ENCODE peak calls at places on chromosome 14, in ten cellular contexts. P, E, Q, X, L, V, O, N, B and J are unnamed samples.

GRCh38 chr14:105249175-105250007 is 1.1 kb downstream of the BTBD6 start:
- DNase-seq in P (no peak), E (peak; percentile 57), Q (peak; percentile 68), X (no peak), L (no peak), V (no peak), O (no peak), N (peak; percentile 34), B (peak; percentile 12), J (no peak)

GRCh38 chr14:102777711-102778615 is 714 bp downstream of the TRAF3 start:
- DNase-seq in P (no peak), E (peak; percentile 58), Q (peak; percentile 72), X (peak; percentile 44), L (peak; percentile 64), V (peak; percentile 41), O (peak; percentile 16), N (peak; percentile 17), B (peak; percentile 22), J (no peak)

GRCh38 chr14:79161576-79161975 is 991.4 kb downstream of the NRXN3 start:
- DNase-seq in P (no peak), E (no peak), Q (no peak), X (peak; percentile 40), L (no peak), V (no peak), O (no peak), N (peak; percentile 54), B (peak; percentile 33), J (no peak)

GRCh38 chr14:47442206-47442605 is 233.2 kb downstream of the MDGA2 start:
- DNase-seq in P (peak; percentile 50), E (no peak), Q (no peak), X (peak; percentile 38), L (no peak), V (peak; percentile 34), O (no peak), N (peak; percentile 38), B (peak; percentile 58), J (no peak)

GRCh38 chr14:98259881-98260280 is 1012.1 kb downstream of the BCL11B start:
- DNase-seq in P (no peak), E (no peak), Q (no peak), X (no peak), L (no peak), V (no peak), O (no peak), N (no peak), B (peak; percentile 65), J (no peak)

GRCh38 chr14:32622742-32623141 is 293.6 kb downstream of the AKAP6 start:
- DNase-seq in P (no peak), E (no peak), Q (no peak), X (no peak), L (no peak), V (no peak), O (no peak), N (no peak), B (no peak), J (no peak)

GRCh38 chr14:90760591-90761316 is 55.5 kb downstream of the TTC7B start:
- DNase-seq in P (no peak), E (no peak), Q (peak; percentile 48), X (peak; percentile 56), L (no peak), V (no peak), O (no peak), N (no peak), B (peak; percentile 46), J (peak; percentile 16)

GRCh38 chr14:105197274-105197673 is 16.2 kb upstream of the NUDT14 start:
- DNase-seq in P (peak; percentile 55), E (no peak), Q (no peak), X (peak; percentile 39), L (no peak), V (no peak), O (no peak), N (no peak), B (no peak), J (no peak)

GRCh38 chr14:60085693-60086092 is 6.0 kb upstream of the PCNX4 start:
- DNase-seq in P (no peak), E (no peak), Q (no peak), X (no peak), L (no peak), V (no peak), O (no peak), N (no peak), B (no peak), J (no peak)

GRCh38 chr14:60085085-60085484 is 6.6 kb upstream of the PCNX4 start:
- DNase-seq in P (no peak), E (no peak), Q (no peak), X (peak; percentile 73), L (no peak), V (peak; percentile 17), O (no peak), N (no peak), B (peak; percentile 87), J (no peak)

DNA sequence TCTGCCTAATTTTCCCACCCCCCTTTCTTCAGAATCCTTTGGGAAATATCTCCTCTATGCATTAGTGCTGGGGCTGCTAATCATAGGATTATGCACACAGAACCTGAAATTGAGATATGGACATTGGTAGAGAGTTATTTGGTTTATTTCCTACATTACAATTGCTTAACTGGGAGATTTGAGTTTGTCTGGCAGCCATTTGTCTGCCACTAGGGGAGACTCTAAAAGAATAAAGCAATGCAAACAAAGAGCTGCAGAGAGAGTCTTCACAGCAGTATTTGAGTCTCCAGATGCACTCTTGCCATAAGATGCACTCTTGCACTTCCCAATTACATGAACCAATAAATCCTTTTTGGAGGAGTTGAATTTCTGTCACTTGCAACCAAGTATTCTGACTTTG is 12.0 kb upstream of the PCNX4 start:
- DNase-seq in P (no peak), E (no peak), Q (no peak), X (no peak), L (no peak), V (no peak), O (no peak), N (no peak), B (no peak), J (no peak)
- TF ChIP-seq CTCF in P (no peak), E (no peak), Q (no peak), X (peak; percentile 13), L (no peak), V (no peak), O (no peak), N (no peak), B (no peak), J (no peak)

GRCh38 chr14:36863271-36863670 is 201.6 kb downstream of the PAX9 start:
- DNase-seq in P (no peak), E (no peak), Q (no peak), X (no peak), L (no peak), V (no peak), O (no peak), N (no peak), B (no peak), J (no peak)

GRCh38 chr14:36857842-36858445 is 196.3 kb downstream of the PAX9 start:
- DNase-seq in P (no peak), E (no peak), Q (no peak), X (no peak), L (no peak), V (no peak), O (no peak), N (no peak), B (peak; percentile 48), J (no peak)

GRCh38 chr14:36856095-36856878 is 194.6 kb downstream of the PAX9 start:
- DNase-seq in P (no peak), E (no peak), Q (no peak), X (no peak), L (no peak), V (no peak), O (no peak), N (no peak), B (peak; percentile 67), J (no peak)

GRCh38 chr14:36857136-36857535 is 195.5 kb downstream of the PAX9 start:
- DNase-seq in P (no peak), E (no peak), Q (no peak), X (no peak), L (no peak), V (no peak), O (no peak), N (no peak), B (no peak), J (no peak)

DNA sequence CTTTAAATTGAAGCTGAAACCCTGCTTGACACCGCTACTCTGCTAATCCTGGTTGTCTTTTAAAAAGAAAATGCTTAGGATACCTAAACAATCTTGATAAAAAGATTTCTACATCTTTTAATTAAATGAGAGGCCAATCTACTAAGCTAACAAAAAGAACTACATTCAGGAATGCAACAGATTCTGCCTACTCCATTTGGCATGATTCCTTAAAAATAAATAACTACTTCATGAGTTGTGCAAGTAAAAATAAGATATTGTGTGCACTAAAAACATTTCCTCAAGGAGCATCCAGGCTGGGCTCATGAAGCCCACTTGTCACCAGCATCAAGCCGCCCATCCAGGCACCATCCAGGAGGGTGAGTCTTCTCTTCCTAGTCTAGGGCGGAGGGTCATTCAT is 197.5 kb downstream of the PAX9 start:
- DNase-seq in P (no peak), E (no peak), Q (no peak), X (no peak), L (no peak), V (no peak), O (no peak), N (no peak), B (no peak), J (no peak)
- TF ChIP-seq CTCF in P (no peak), E (no peak), Q (no peak), X (no peak), L (no peak), V (no peak), O (no peak), N (no peak), B (no peak), J (no peak)

DNA sequence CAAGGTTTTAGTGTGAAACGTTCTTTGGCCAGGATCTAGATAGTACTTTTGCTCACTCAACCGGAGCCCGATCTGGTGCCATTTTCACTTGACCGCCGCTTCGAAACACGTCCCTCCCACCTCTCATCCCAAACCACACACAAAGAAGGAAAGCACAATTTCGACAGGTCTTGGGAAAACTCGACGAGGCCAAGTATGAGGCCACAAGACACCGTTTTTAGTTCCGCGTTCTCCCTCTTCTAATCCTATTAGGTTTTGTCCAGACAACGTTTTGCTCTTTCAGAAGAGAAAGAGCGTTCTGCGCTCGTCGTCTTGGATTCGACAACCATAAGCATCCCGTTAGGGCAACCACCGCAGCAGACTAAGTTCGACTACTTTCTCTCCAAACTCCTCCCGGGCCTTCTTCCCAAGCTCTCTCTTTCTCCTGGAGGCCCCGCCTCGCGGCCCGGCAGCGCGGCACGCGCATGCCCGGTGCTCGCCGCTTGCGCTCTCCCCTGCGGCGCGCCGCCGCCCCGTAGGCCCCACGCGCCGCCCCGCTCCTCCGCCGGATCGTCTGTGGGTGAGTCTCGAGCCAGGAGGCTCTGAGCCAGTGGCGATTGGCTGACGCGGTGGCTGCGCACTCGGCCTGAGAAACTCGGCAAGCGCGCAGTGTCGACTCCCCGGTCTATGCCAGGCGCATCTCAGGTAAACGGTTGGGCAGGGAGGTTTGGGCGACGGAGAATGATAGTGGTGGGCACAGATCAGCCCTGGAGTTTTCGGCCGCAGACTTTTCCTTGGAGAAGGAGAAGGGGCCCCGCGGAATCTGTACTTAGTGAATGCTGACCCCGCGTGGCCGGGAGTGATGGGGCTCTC is at the start of gene MIPOL1:
- DNase-seq in P (peak; percentile 63), E (peak; percentile 88), Q (peak; percentile 25), X (peak; percentile 82), L (peak; percentile 91), V (peak; percentile 81), O (no peak), N (peak; percentile 77), B (peak; percentile 77), J (no peak)
- TF ChIP-seq CTCF in P (no peak), E (peak; percentile 42), Q (no peak), X (peak; percentile 18), L (no peak), V (peak; percentile 45), O (no peak), N (no peak), B (peak; percentile 26), J (no peak)

DNA sequence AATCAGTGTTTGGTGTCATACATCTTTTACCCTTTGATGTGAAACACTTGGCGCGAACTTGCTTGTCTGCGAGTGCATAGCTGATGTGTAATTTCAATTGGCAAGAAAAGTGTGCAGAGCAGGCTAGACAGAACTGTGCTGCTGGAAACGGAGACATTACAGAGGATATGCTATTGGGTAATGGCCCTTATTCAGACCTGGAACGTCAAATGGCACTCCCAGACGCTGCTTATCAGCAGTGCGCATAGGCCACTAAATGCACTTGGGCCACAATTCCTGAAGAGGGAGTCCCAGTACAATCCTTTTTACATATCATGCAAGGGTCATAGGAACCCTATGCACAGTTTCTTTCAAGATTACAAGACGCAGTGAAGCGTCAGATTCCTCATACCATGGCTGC is 15.7 kb upstream of the SLC10A1 start:
- DNase-seq in P (no peak), E (no peak), Q (no peak), X (no peak), L (no peak), V (no peak), O (no peak), N (no peak), B (no peak), J (no peak)
- TF ChIP-seq CTCF in P (peak; percentile 23), E (no peak), Q (no peak), X (no peak), L (no peak), V (no peak), O (no peak), N (no peak), B (peak; percentile 3), J (no peak)